ENCODE peak calls at places on chromosomes 4 and X, in nine cellular contexts. W, B, N, A, X, O, U, J and P are unnamed samples.

GRCh38 chrX:46298821-46299220 is 246.4 kb downstream of the ZNF674 start:
- DNase-seq in W (no peak), B (no peak), N (no peak), A (no peak), X (no peak), O (no peak), U (no peak), J (no peak), P (no peak)

GRCh38 chr4:31015123-31015522 is 295.0 kb downstream of the PCDH7 start:
- DNase-seq in W (no peak), B (no peak), N (no peak), A (no peak), X (no peak), O (no peak), U (no peak), J (no peak), P (no peak)

GRCh38 chr4:30537462-30537861 is 182.7 kb upstream of the PCDH7 start:
- DNase-seq in W (no peak), B (no peak), N (peak), A (no peak), X (no peak), O (no peak), U (no peak), J (no peak), P (no peak)

GRCh38 chr4:79881407-79881806 is 191.6 kb downstream of the ANTXR2 start:
- DNase-seq in W (no peak), B (no peak), N (no peak), A (no peak), X (no peak), O (no peak), U (no peak), J (no peak), P (no peak)

GRCh38 chr4:141283563-141283962 is 62.9 kb downstream of the ZNF330 start:
- DNase-seq in W (no peak), B (no peak), N (no peak), A (no peak), X (no peak), O (no peak), U (no peak), J (no peak), P (no peak)

GRCh38 chr4:47642985-47643745 is 158.1 kb downstream of the ATP10D start:
- DNase-seq in W (no peak), B (no peak), N (no peak), A (no peak), X (no peak), O (no peak), U (no peak), J (no peak), P (peak)

GRCh38 chrX:68443155-68443868 is 10.0 kb upstream of the OPHN1 start:
- DNase-seq in W (no peak), B (peak), N (peak), A (peak), X (peak), O (no peak), U (no peak), J (no peak), P (no peak)

GRCh38 chrX:26511621-26512363 is 295.8 kb downstream of the MAGEB5 start:
- DNase-seq in W (no peak), B (no peak), N (no peak), A (no peak), X (no peak), O (no peak), U (no peak), J (no peak), P (peak)

GRCh38 chr4:183422962-183423653 is 21.3 kb upstream of the CDKN2AIP start:
- DNase-seq in W (no peak), B (no peak), N (no peak), A (no peak), X (no peak), O (no peak), U (no peak), J (no peak), P (no peak)

GRCh38 chr4:83631066-83631465 is 95.2 kb downstream of the GPAT3 start:
- DNase-seq in W (no peak), B (no peak), N (no peak), A (no peak), X (no peak), O (no peak), U (no peak), J (no peak), P (no peak)

GRCh38 chrX:119885554-119886428 is 9.9 kb upstream of the AKAP14 start:
- DNase-seq in W (no peak), B (peak), N (peak), A (peak), X (peak), O (no peak), U (peak), J (no peak), P (peak)

GRCh38 chr4:138310498-138310897 is 68.3 kb upstream of the SLC7A11 start:
- DNase-seq in W (no peak), B (no peak), N (no peak), A (no peak), X (no peak), O (no peak), U (no peak), J (no peak), P (no peak)

GRCh38 chr4:40719008-40719623 is 30.6 kb upstream of the NSUN7 start:
- DNase-seq in W (no peak), B (no peak), N (no peak), A (no peak), X (peak), O (no peak), U (peak), J (no peak), P (no peak)

GRCh38 chrX:139932901-139933796 is at the start of gene ATP11C:
- DNase-seq in W (peak), B (peak), N (peak), A (peak), X (peak), O (peak), U (peak), J (peak), P (peak)

GRCh38 chr4:28225005-28225404 is 1364.4 kb downstream of the STIM2 start:
- DNase-seq in W (no peak), B (no peak), N (peak), A (no peak), X (peak), O (no peak), U (no peak), J (no peak), P (peak)